ENCODE peak calls at places on chromosomes 3 and 15, in five cellular contexts. K is esophagus squamous epithelium, E is psoas muscle, Z is GM23248, P is heart left ventricle. M is an unnamed sample.

GRCh38 chr3:128270559-128271492 is 117.5 kb downstream of the EEFSEC start:
- DNase-seq in K (no peak), E (no peak), Z (no peak), P (no peak), M (no peak)

GRCh38 chr3:116259984-116260383 is 185.3 kb downstream of the LSAMP start:
- DNase-seq in K (no peak), E (no peak), Z (no peak), P (no peak), M (no peak)

GRCh38 chr15:81049835-81050234 is 49.1 kb downstream of the TLNRD1 start:
- DNase-seq in K (no peak), E (no peak), Z (no peak), P (no peak), M (no peak)

GRCh38 chr3:148614463-148614862 is 83.2 kb upstream of the AGTR1 start:
- DNase-seq in K (no peak), E (no peak), Z (no peak), P (no peak), M (no peak)

GRCh38 chr15:90207252-90207651 is 6.1 kb downstream of the SEMA4B start:
- DNase-seq in K (no peak), E (no peak), Z (no peak), P (no peak), M (no peak)

GRCh38 chr15:33963831-33964664 is 4.2 kb upstream of the CHRM5 start:
- DNase-seq in K (no peak), E (no peak), Z (peak; percentile 60), P (no peak), M (no peak)

GRCh38 chr3:63945558-63946096 is 33.4 kb upstream of the SCAANT1 start:
- DNase-seq in K (no peak), E (no peak), Z (no peak), P (no peak), M (no peak)

GRCh38 chr3:150090877-150091276 is 120.2 kb upstream of the PFN2 start:
- DNase-seq in K (no peak), E (no peak), Z (peak; percentile 35), P (no peak), M (no peak)

GRCh38 chr3:24688446-24689148 is 193.9 kb upstream of the THRB start:
- DNase-seq in K (no peak), E (no peak), Z (peak; percentile 39), P (no peak), M (no peak)

GRCh38 chr3:35254917-35255316 is 384.4 kb upstream of the ARPP21 start:
- DNase-seq in K (no peak), E (no peak), Z (no peak), P (no peak), M (no peak)

GRCh38 chr15:91908401-91908800 is 54.9 kb downstream of the SLCO3A1 start:
- DNase-seq in K (no peak), E (no peak), Z (peak; percentile 80), P (no peak), M (no peak)

GRCh38 chr3:151386063-151386462 is 1.5 kb upstream of the P2RY12 start:
- DNase-seq in K (no peak), E (no peak), Z (peak; percentile 54), P (no peak), M (no peak)

GRCh38 chr15:42549052-42549491 is 434 bp downstream of the HAUS2 start:
- DNase-seq in K (no peak), E (no peak), Z (peak; percentile 60), P (no peak), M (no peak)

GRCh38 chr15:68487087-68487843 is 55.3 kb upstream of the ITGA11 start:
- DNase-seq in K (no peak), E (no peak), Z (peak; percentile 90), P (no peak), M (no peak)

GRCh38 chr3:196322-197153 is at the start of gene CHL1:
- DNase-seq in K (no peak), E (peak; percentile 51), Z (no peak), P (no peak), M (no peak)

GRCh38 chr3:126083138-126083445 is 832 bp downstream of the SLC41A3 start:
- DNase-seq in K (no peak), E (no peak), Z (no peak), P (no peak), M (no peak)

GRCh38 chr15:57505949-57506391 is 85.7 kb upstream of the MYZAP start:
- DNase-seq in K (no peak), E (no peak), Z (peak; percentile 77), P (peak; percentile 62), M (no peak)

GRCh38 chr3:179732661-179733348 is 80.0 kb downstream of the USP13 start:
- DNase-seq in K (no peak), E (peak; percentile 93), Z (no peak), P (peak; percentile 60), M (no peak)

GRCh38 chr3:179731544-179731943 is 78.7 kb downstream of the USP13 start:
- DNase-seq in K (no peak), E (peak; percentile 91), Z (no peak), P (no peak), M (no peak)

GRCh38 chr3:179733797-179734196 is 81.0 kb downstream of the USP13 start:
- DNase-seq in K (no peak), E (no peak), Z (no peak), P (no peak), M (no peak)

GRCh38 chr3:179735321-179735720 is 82.5 kb downstream of the USP13 start:
- DNase-seq in K (no peak), E (no peak), Z (no peak), P (no peak), M (no peak)

DNA sequence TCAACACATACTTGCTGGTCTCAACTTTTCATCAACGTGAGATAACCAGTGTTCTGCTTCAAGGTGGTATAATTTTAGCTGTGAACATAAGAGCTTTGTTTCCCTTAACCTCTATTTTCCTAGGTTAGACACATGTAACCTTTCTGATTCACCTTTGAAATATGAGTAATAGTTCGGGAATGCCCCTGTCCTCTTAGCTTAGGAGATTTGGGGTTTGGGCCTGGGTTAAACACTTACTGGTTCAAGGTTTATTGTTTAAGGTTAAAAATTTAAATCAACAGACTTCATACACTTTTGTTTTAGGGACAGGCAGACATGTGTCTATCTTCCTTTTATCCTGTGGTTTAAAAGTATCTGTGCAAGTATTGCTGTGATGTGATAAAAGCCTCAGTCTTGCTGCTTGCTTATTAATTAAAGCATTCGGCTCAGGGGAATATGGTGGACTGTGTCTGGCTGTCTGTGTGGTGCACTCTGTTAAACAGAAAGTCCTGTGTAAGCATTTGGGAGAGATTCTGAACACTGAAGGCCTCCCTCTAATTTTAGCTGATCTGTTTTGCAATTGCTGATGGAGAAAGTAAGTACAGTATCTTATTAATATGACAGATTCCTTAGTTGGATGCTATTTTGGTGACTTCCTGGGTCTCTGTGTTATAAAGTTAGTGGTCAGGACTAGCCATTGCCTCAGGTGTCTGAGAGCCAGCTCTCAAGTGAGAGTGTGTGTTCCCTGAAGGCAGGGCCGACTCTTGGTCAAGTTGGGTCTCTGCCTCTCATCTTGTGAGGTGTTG is 81.8 kb downstream of the USP13 start:
- DNase-seq in K (no peak), E (peak; percentile 64), Z (no peak), P (no peak), M (no peak)
- H3K4me1 ChIP-seq in K (no peaks in the 10 kb centered on the region), E (peaks cover 54% of the 10 kb centered on the region), Z (peaks cover 3% of the 10 kb centered on the region), P (peaks cover 38% of the 10 kb centered on the region), M (no peaks in the 10 kb centered on the region)

GRCh38 chr15:71078506-71079207 is 36.6 kb upstream of the THSD4 start:
- DNase-seq in K (no peak), E (no peak), Z (no peak), P (no peak), M (no peak)
- H3K27ac ChIP-seq in K (no peak overlapping the region), E (no peak overlapping the region), Z (peak overlapping the region; percentile 100), P (no peak overlapping the region), M (no peak overlapping the region)

DNA sequence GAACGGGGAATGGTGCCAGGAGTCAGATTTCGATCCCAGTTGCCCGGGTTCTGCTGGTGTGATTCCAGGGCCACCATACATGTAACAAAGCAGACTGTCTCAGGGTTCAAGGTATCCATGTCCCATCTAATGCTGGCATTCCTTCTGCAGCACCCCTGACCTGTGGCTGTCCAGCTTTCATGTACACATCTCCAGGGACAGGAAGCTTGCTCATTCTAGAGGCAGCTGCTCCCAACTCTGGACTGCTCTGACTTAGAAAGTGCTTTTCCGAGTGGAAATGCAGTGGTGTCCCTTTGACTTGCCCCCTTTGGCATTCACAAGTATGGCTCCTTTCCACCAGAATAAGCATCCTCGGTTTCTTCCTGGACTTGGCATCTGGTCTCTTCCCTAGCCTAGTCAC is 30.9 kb downstream of the PML start:
- DNase-seq in K (no peak), E (no peak), Z (peak; percentile 70), P (no peak), M (no peak)
- H3K36me3 ChIP-seq in K (peaks cover 42% of the 10 kb centered on the region), E (peaks cover 5% of the 10 kb centered on the region), Z (peaks cover 48% of the 10 kb centered on the region), P (peaks cover 80% of the 10 kb centered on the region), M (peaks cover 62% of the 10 kb centered on the region)

GRCh38 chr3:159788987-159789386 is 199.6 kb upstream of the IL12A start:
- DNase-seq in K (no peak), E (no peak), Z (no peak), P (no peak), M (no peak)

GRCh38 chr3:159792070-159792469 is 196.6 kb upstream of the IL12A start:
- DNase-seq in K (no peak), E (no peak), Z (no peak), P (no peak), M (no peak)

GRCh38 chr3:159789742-159790635 is 198.6 kb upstream of the IL12A start:
- DNase-seq in K (no peak), E (no peak), Z (no peak), P (no peak), M (no peak)

GRCh38 chr3:159788291-159788690 is 200.3 kb upstream of the IL12A start:
- DNase-seq in K (no peak), E (no peak), Z (no peak), P (no peak), M (no peak)

GRCh38 chr3:159791336-159791735 is 197.3 kb upstream of the IL12A start:
- DNase-seq in K (no peak), E (no peak), Z (no peak), P (no peak), M (no peak)
- H3K4me1 ChIP-seq in K (peaks cover 36% of the 10 kb centered on the region), E (no peaks in the 10 kb centered on the region), Z (peaks cover 44% of the 10 kb centered on the region), P (peaks cover 69% of the 10 kb centered on the region), M (no peaks in the 10 kb centered on the region)

DNA sequence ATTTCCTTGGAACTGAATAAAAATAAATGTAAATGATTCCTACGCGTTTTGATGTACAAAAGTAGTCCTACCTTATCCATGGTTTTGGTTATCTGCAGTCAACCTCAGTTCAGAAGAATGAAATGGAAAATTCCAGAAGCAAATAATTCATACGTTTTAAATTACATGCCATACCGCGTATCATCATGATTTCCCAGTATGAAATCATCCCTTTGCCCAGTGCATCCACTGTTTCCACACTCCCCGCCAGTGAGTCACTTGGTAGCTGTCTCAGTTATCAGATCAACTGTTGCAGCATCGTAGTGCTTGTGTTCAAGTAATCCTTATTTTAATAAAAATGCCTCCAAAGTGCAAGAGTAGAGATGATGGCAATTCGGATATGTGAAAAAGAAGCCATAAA is 9.1 kb upstream of the MFSD1 start:
- DNase-seq in K (no peak), E (no peak), Z (peak; percentile 97), P (no peak), M (no peak)
- H3K27ac ChIP-seq in K (no peak overlapping the region), E (no peak overlapping the region), Z (peak overlapping the region; percentile 75), P (no peak overlapping the region), M (no peak overlapping the region)

GRCh38 chr3:138781012-138781470 is 53.7 kb downstream of the PIK3CB start:
- DNase-seq in K (no peak), E (no peak), Z (no peak), P (no peak), M (peak; percentile 60)

GRCh38 chr3:138778643-138779042 is 56.1 kb downstream of the PIK3CB start:
- DNase-seq in K (no peak), E (no peak), Z (no peak), P (no peak), M (no peak)

GRCh38 chr3:138776961-138777360 is 57.8 kb downstream of the PIK3CB start:
- DNase-seq in K (no peak), E (no peak), Z (no peak), P (no peak), M (no peak)

GRCh38 chr3:138786788-138787276 is 47.9 kb downstream of the PIK3CB start:
- DNase-seq in K (no peak), E (no peak), Z (peak; percentile 77), P (no peak), M (no peak)

GRCh38 chr3:138782748-138783147 is 52.0 kb downstream of the PIK3CB start:
- DNase-seq in K (no peak), E (no peak), Z (no peak), P (no peak), M (no peak)
- H3K36me3 ChIP-seq in K (no peaks in the 10 kb centered on the region), E (no peaks in the 10 kb centered on the region), Z (no peaks in the 10 kb centered on the region), P (peaks cover 4% of the 10 kb centered on the region), M (no peaks in the 10 kb centered on the region)

M was measured in naive thymus-derived CD4-positive, alpha-beta T cell.